ENCODE peak calls at places on chromosome 21, in five cellular contexts. S is NCI-H1436, C is NCI-H524, R is GM03348, E is upper lobe of right lung. O is an unnamed sample.
A peak's percentile ranks its signal among the peaks of the same experiment; 100 is the strongest.

GRCh38 chr21:15820857-15821256 is 91.1 kb downstream of the USP25 start:
- DNase-seq in S (no peak), C (no peak), R (peak; percentile 12), E (no peak), O (no peak)

GRCh38 chr21:16811011-16811410 is 701.8 kb upstream of the CXADR start:
- DNase-seq in S (no peak), C (no peak), R (no peak), E (no peak), O (no peak)

GRCh38 chr21:28111151-28111619 is 881.5 kb downstream of the LTN1 start:
- DNase-seq in S (no peak), C (no peak), R (peak; percentile 64), E (no peak), O (no peak)

GRCh38 chr21:37993071-37993470 is 76.8 kb upstream of the KCNJ6 start:
- DNase-seq in S (no peak), C (no peak), R (no peak), E (no peak), O (no peak)

GRCh38 chr21:27024316-27024715 is 57.4 kb upstream of the ADAMTS5 start:
- DNase-seq in S (no peak), C (no peak), R (peak; percentile 64), E (no peak), O (no peak)

GRCh38 chr21:34889537-34890257 is 159.4 kb downstream of the RUNX1 start:
- DNase-seq in S (peak; percentile 40), C (peak; percentile 33), R (peak; percentile 91), E (peak; percentile 93), O (no peak)

GRCh38 chr21:41777934-41778815 is 11.3 kb upstream of the RIPK4 start:
- DNase-seq in S (peak; percentile 71), C (peak; percentile 67), R (peak; percentile 94), E (peak; percentile 91), O (no peak)

GRCh38 chr21:28294046-28294445 is 698.6 kb downstream of the LTN1 start:
- DNase-seq in S (no peak), C (no peak), R (peak; percentile 18), E (no peak), O (no peak)

GRCh38 chr21:32483293-32483595 is 70.7 kb downstream of the EVA1C start:
- DNase-seq in S (no peak), C (no peak), R (no peak), E (no peak), O (no peak)

GRCh38 chr21:31660134-31660565 is 657 bp downstream of the SOD1 start:
- DNase-seq in S (no peak), C (peak; percentile 9), R (peak; percentile 16), E (no peak), O (no peak)

GRCh38 chr21:45278156-45278911 is 9.4 kb downstream of the POFUT2 start:
- DNase-seq in S (no peak), C (no peak), R (no peak), E (no peak), O (no peak)

GRCh38 chr21:43331962-43332458 is 94.9 kb downstream of the SIK1 start:
- DNase-seq in S (no peak), C (no peak), R (no peak), E (no peak), O (no peak)

GRCh38 chr21:34337741-34338140 is 26.1 kb upstream of the KCNE2 start:
- DNase-seq in S (no peak), C (no peak), R (no peak), E (no peak), O (no peak)

GRCh38 chr21:38985423-38986378 is 180.0 kb downstream of the ETS2 start:
- DNase-seq in S (peak; percentile 22), C (peak; percentile 96), R (peak; percentile 95), E (peak; percentile 79), O (peak; percentile 89)

GRCh38 chr21:43932005-43932404 is 67.0 kb downstream of the AGPAT3 start:
- DNase-seq in S (no peak), C (no peak), R (no peak), E (no peak), O (no peak)

GRCh38 chr21:44442266-44443125 is 12.8 kb upstream of the LRRC3 start:
- DNase-seq in S (no peak), C (no peak), R (no peak), E (peak; percentile 56), O (no peak)

GRCh38 chr21:16195896-16196443 is 466.2 kb downstream of the USP25 start:
- DNase-seq in S (no peak), C (no peak), R (no peak), E (no peak), O (no peak)

GRCh38 chr21:44914176-44914874 is 6.4 kb downstream of the ITGB2 start:
- DNase-seq in S (no peak), C (no peak), R (no peak), E (peak; percentile 79), O (no peak)

GRCh38 chr21:32099812-32100416 is 178.9 kb downstream of the MIS18A start:
- DNase-seq in S (no peak), C (no peak), R (no peak), E (no peak), O (no peak)

GRCh38 chr21:42614811-42615342 is 38.5 kb upstream of the PDE9A start:
- DNase-seq in S (peak; percentile 38), C (no peak), R (no peak), E (peak; percentile 81), O (no peak)

GRCh38 chr21:45874716-45875415 is 106.7 kb upstream of the COL6A1 start:
- DNase-seq in S (no peak), C (peak; percentile 18), R (peak; percentile 97), E (peak; percentile 58), O (no peak)

GRCh38 chr21:21146587-21147373 is 148.6 kb downstream of the NCAM2 start:
- DNase-seq in S (no peak), C (no peak), R (no peak), E (no peak), O (no peak)

GRCh38 chr21:37833301-37833700 is 83.0 kb downstream of the KCNJ6 start:
- DNase-seq in S (no peak), C (no peak), R (no peak), E (no peak), O (no peak)